ENCODE peak calls at places on chromosome 18, in five cellular contexts. O, Q, R, S and E are unnamed samples.

GRCh38 chr18:29174891-29175290 is 998.0 kb upstream of the CDH2 start:
- DNase-seq in O (no peak), Q (no peak), R (no peak), S (no peak), E (no peak)

GRCh38 chr18:51350081-51350480 is 152.6 kb upstream of the MEX3C start:
- DNase-seq in O (peak), Q (peak), R (peak), S (no peak), E (no peak)

GRCh38 chr18:66872277-66872676 is 268.4 kb upstream of the CDH19 start:
- DNase-seq in O (no peak), Q (peak), R (no peak), S (no peak), E (no peak)

GRCh38 chr18:55001625-55002024 is 42.4 kb upstream of the CCDC68 start:
- DNase-seq in O (no peak), Q (peak), R (peak), S (no peak), E (no peak)

GRCh38 chr18:48452863-48453323 is 43.7 kb upstream of the ZBTB7C start:
- DNase-seq in O (peak), Q (peak), R (peak), S (no peak), E (no peak)

GRCh38 chr18:50695431-50696176 is 124.2 kb downstream of the MRO start:
- DNase-seq in O (no peak), Q (no peak), R (no peak), S (no peak), E (no peak)

GRCh38 chr18:35695803-35696202 is 114.3 kb downstream of the GALNT1 start:
- DNase-seq in O (peak), Q (no peak), R (no peak), S (no peak), E (no peak)

GRCh38 chr18:13524824-13525223 is 201.5 kb downstream of the FAM210A start:
- DNase-seq in O (no peak), Q (no peak), R (no peak), S (no peak), E (no peak)

GRCh38 chr18:63161728-63162195 is 157.8 kb downstream of the BCL2 start:
- DNase-seq in O (peak), Q (peak), R (peak), S (no peak), E (no peak)

GRCh38 chr18:21740474-21740723 is 193 bp upstream of the MIB1 start:
- DNase-seq in O (peak), Q (peak), R (peak), S (peak), E (peak)

GRCh38 chr18:10453261-10453884 is 1.1 kb upstream of the APCDD1 start:
- DNase-seq in O (no peak), Q (no peak), R (no peak), S (no peak), E (no peak)

GRCh38 chr18:31233550-31234306 is 71.1 kb upstream of the DSC1 start:
- DNase-seq in O (peak), Q (no peak), R (no peak), S (no peak), E (no peak)

GRCh38 chr18:63869851-63870250 is 17.7 kb upstream of the SERPINB2 start:
- DNase-seq in O (no peak), Q (peak), R (no peak), S (no peak), E (no peak)

GRCh38 chr18:74724186-74724585 is 126.5 kb downstream of the ZNF407 start:
- DNase-seq in O (no peak), Q (no peak), R (no peak), S (no peak), E (no peak)

GRCh38 chr18:22552254-22552653 is 134.5 kb upstream of the CTAGE1 start:
- DNase-seq in O (no peak), Q (no peak), R (peak), S (no peak), E (no peak)

GRCh38 chr18:9547767-9548166 is 66.6 kb downstream of the PPP4R1 start:
- DNase-seq in O (no peak), Q (no peak), R (no peak), S (no peak), E (no peak)